ENCODE peak calls at places on chromosomes 11 and 22, in eight cellular contexts. J, Q, E, L, B, D, X and O are unnamed samples.

GRCh38 chr22:49935561-49935960 is 17.1 kb downstream of the CRELD2 start:
- DNase-seq in D (no peak), J (no peak), Q (no peak), L (no peak), B (no peak), E (no peak), X (no peak), O (no peak)

GRCh38 chr11:112157274-112157766 is 6.6 kb downstream of the IL18 start:
- DNase-seq in X (peak), D (peak), E (peak), Q (peak), L (no peak), B (peak), J (peak), O (peak)

GRCh38 chr11:30172872-30173271 is 57.9 kb upstream of the FSHB start:
- DNase-seq in B (no peak), L (no peak), J (no peak), D (no peak), Q (no peak), E (no peak), X (no peak), O (no peak)

GRCh38 chr11:110097459-110098012 is 4.3 kb downstream of the ZC3H12C start:
- DNase-seq in D (no peak), J (peak), B (no peak), L (no peak), Q (no peak), X (no peak), E (no peak), O (no peak)

GRCh38 chr11:131914299-131914902 is 544.0 kb downstream of the NTM start:
- DNase-seq in Q (no peak), B (no peak), L (no peak), J (no peak), D (no peak), E (no peak), X (no peak), O (no peak)

GRCh38 chr11:1445741-1446445 is 40.7 kb downstream of the MOB2 start:
- DNase-seq in B (no peak), D (no peak), X (no peak), Q (no peak), J (peak), L (no peak), E (no peak), O (no peak)

GRCh38 chr22:38881464-38881871 is 9.5 kb upstream of the CBX6 start:
- DNase-seq in J (no peak), E (peak), X (peak), D (no peak), L (no peak), B (peak), Q (peak), O (no peak)

GRCh38 chr22:27576413-27576812 is 225.1 kb downstream of the MN1 start:
- DNase-seq in L (no peak), X (no peak), B (no peak), D (no peak), J (no peak), E (no peak), Q (no peak), O (no peak)

GRCh38 chr11:73330569-73331093 is 22.6 kb downstream of the ARHGEF17 start:
- DNase-seq in Q (no peak), E (no peak), B (no peak), X (no peak), L (no peak), D (no peak), J (peak), O (no peak)
- TF ChIP-seq CTCF in Q (no peak), E (peak), B (peak), X (peak), L (no peak), D (peak), J (no peak), O (no peak)

GRCh38 chr11:32302826-32303225 is 132.5 kb downstream of the WT1 start:
- DNase-seq in D (peak), X (no peak), B (no peak), E (no peak), Q (no peak), J (no peak), L (no peak), O (no peak)

GRCh38 chr11:32297629-32298028 is 137.7 kb downstream of the WT1 start:
- DNase-seq in E (no peak), J (peak), L (no peak), D (peak), B (peak), Q (no peak), X (no peak), O (peak)
- TF ChIP-seq CTCF in E (no peak), J (peak), L (no peak), D (peak), B (peak), Q (no peak), X (peak), O (peak)

DNA sequence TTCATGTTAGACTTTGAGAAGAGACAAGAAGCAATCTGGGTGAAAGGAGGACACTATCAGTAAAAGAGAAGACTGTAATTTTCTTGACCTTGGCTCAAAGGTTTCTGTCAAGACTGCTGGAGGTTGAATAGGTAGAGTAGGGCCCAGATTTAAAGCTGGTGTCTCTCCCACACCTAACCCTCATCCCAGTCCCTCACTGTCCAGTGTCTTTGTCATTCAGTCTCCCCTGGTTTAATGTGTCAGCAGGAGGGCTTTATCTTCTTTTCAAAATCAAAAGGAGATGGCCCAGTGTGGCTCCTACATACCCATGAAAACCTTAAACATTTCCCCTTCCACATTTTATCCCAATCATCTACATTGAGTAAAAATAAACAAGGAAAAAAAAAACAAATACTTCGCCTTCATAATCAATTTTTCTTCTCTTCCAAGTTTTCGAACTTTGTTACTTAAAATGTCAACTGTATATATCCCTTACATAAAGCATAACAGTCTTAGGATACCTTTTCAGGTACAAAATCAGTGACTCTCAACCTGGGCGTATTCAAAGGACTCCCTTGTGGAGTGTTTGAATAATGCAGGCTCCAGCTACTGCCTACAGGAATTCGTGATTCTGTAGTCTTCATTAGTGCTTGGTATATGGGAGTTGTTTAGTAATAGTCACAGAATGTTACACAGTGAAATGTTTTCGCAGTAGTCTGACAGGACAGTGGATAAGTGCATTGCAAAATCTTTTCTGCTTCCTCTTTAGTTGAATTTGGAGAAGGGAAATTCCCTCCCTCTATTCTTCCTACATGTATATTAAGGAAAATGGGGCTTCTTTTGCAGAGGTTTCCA is 87.2 kb downstream of the FAT3 start:
- DNase-seq in L (no peak), Q (no peak), D (no peak), B (no peak), E (no peak), J (no peak), X (no peak), O (no peak)
- TF ChIP-seq CTCF in L (no peak), Q (no peak), D (no peak), B (no peak), E (no peak), J (no peak), X (peak), O (no peak)

GRCh38 chr11:69644071-69644961 is 3.4 kb downstream of the CCND1 start:
- DNase-seq in D (no peak), X (peak), J (peak), E (peak), L (no peak), Q (peak), B (peak), O (peak)
- TF ChIP-seq CTCF in D (no peak), X (peak), J (peak), E (peak), L (no peak), Q (no peak), B (peak), O (no peak)

DNA sequence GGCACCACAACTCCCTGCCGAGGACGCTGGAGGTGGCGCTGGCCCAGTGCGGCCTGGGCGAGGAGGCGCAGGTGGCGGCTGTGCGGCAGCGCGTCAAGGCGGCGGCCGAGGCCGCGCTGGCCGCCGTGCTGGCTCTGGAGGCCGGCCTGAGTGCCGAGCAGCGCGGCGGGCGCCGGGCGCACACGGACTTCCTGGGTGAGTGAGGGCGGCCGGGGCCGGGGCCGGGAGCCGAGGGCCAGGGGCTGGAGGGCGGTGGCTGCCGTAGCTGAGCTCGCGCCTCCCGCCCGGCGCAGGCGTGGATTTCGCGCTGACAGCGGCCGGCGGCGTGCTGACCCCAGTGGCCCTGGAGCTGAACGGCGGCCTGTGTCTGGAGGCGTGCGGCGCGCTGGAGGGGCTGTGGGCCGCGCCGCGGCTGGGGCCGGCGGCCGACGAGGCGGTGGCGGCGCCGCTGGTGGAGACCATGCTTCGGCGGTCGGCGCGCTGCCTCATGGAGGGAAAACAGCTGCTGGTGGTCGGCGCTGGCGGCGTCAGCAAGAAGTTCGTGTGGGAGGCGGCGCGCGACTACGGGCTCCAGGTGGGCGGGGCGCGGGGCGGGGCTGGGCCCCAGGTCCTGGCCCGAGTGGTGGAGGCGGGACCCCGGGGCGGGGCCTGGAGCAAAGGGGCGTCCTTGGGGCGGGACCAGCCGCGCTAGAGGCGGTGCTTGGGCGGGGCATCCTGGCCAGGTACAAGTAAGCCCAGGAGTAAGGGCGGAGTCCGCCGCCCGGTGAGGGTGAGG is 5.4 kb downstream of the CARNS1 start:
- DNase-seq in L (peak), E (no peak), J (peak), X (peak), B (peak), Q (peak), D (peak), O (peak)
- TF ChIP-seq CTCF in L (no peak), E (no peak), J (no peak), X (no peak), B (no peak), Q (no peak), D (no peak), O (no peak)

GRCh38 chr11:76564400-76564799 is 106.1 kb downstream of the LRRC32 start:
- DNase-seq in B (no peak), E (no peak), L (no peak), J (no peak), D (no peak), X (no peak), Q (no peak), O (no peak)
- TF ChIP-seq CTCF in B (no peak), E (no peak), L (no peak), J (no peak), D (no peak), X (no peak), Q (no peak), O (no peak)

GRCh38 chr11:114774599-114775365 is 96.5 kb downstream of the NXPE2 start:
- DNase-seq in X (peak), D (no peak), J (peak), L (no peak), B (no peak), Q (peak), E (no peak), O (peak)
- TF ChIP-seq CTCF in X (peak), D (peak), J (peak), L (no peak), B (peak), Q (peak), E (peak), O (no peak)

GRCh38 chr11:69212121-69213110 is 56.7 kb downstream of the SMIM38 start:
- DNase-seq in J (no peak), B (no peak), D (no peak), Q (no peak), X (no peak), E (no peak), L (no peak), O (no peak)
- TF ChIP-seq CTCF in J (peak), B (peak), D (no peak), Q (no peak), X (peak), E (peak), L (no peak), O (no peak)